ENCODE peak calls at places on chromosome 14, in four cellular contexts. F is Caco-2, K is glutamatergic neuron, B is NCI-H446. Z is an unnamed sample.

GRCh38 chr14:54001189-54001878 is 44.7 kb upstream of the BMP4 start:
- DNase-seq in F (peak), K (peak), B (no peak), Z (no peak)

GRCh38 chr14:80946187-80946586 is 4.6 kb upstream of the CEP128 start:
- DNase-seq in F (no peak), K (no peak), B (no peak), Z (no peak)

GRCh38 chr14:58942516-58942915 is 246.0 kb upstream of the DAAM1 start:
- DNase-seq in F (no peak), K (no peak), B (no peak), Z (no peak)

GRCh38 chr14:24317141-24317927 is 6.0 kb downstream of the LTB4R start:
- DNase-seq in F (no peak), K (no peak), B (no peak), Z (no peak)

GRCh38 chr14:60648934-60649814 is at the start of gene SIX1:
- DNase-seq in F (peak), K (peak), B (peak), Z (peak)

GRCh38 chr14:102915292-102916110 is 7.0 kb upstream of the AMN start:
- DNase-seq in F (no peak), K (no peak), B (no peak), Z (no peak)

GRCh38 chr14:75751291-75751690 is 90.2 kb downstream of the TTLL5 start:
- DNase-seq in F (no peak), K (no peak), B (no peak), Z (no peak)

GRCh38 chr14:104694475-104694950 is 5.1 kb downstream of the INF2 start:
- DNase-seq in F (no peak), K (no peak), B (no peak), Z (no peak)

GRCh38 chr14:104687601-104688504 is 1.6 kb upstream of the INF2 start:
- DNase-seq in F (peak), K (no peak), B (peak), Z (no peak)

GRCh38 chr14:75523771-75524171 is 1.5 kb downstream of the BATF start:
- DNase-seq in F (no peak), K (no peak), B (no peak), Z (no peak)

GRCh38 chr14:24382103-24382377 is 14.1 kb downstream of the NFATC4 start:
- DNase-seq in F (no peak), K (no peak), B (peak), Z (no peak)

GRCh38 chr14:97390031-97390729 is 593.0 kb downstream of the VRK1 start:
- DNase-seq in F (no peak), K (no peak), B (no peak), Z (no peak)

GRCh38 chr14:38808734-38809455 is 294.1 kb downstream of the SEC23A start:
- DNase-seq in F (peak), K (no peak), B (no peak), Z (no peak)

GRCh38 chr14:102873546-102874061 is 48.9 kb upstream of the AMN start:
- DNase-seq in F (peak), K (no peak), B (no peak), Z (no peak)

GRCh38 chr14:22070119-22070982 is 396.7 kb upstream of the OR4E1 start:
- DNase-seq in F (no peak), K (peak), B (no peak), Z (peak)

Z was measured in stimulated activated effector memory CD8-positive, alpha-beta T cell treated with anti-CD3 and anti-CD28 coated beads, Interleukin-12 subunit alpha, Interleukin-12 subunit beta, amount 100 ng/mL, for 72 hours.